ENCODE peak calls at places on chromosomes 13 and 19, in four cellular contexts. P, I, E and F are unnamed samples.
A peak's percentile ranks its signal among the peaks of the same experiment; 100 is the strongest.

GRCh38 chr19:13060233-13060963 is 42.3 kb downstream of the LYL1 start:
- DNase-seq in P (peak; percentile 54), I (peak; percentile 55), E (no peak), F (no peak)

GRCh38 chr13:24511824-24512207 is 762 bp downstream of the PARP4 start:
- DNase-seq in P (no peak), I (no peak), E (no peak), F (no peak)

GRCh38 chr13:61838568-61838967 is 422.9 kb upstream of the PCDH20 start:
- DNase-seq in P (no peak), I (no peak), E (no peak), F (no peak)

GRCh38 chr13:98565726-98566577 is 11.0 kb downstream of the STK24 start:
- DNase-seq in P (peak; percentile 43), I (peak; percentile 88), E (no peak), F (peak; percentile 89)

GRCh38 chr19:11247391-11247790 is 8.0 kb downstream of the ANGPTL8 start:
- DNase-seq in P (peak; percentile 62), I (no peak), E (no peak), F (peak; percentile 90)

GRCh38 chr13:46369506-46370268 is 17.4 kb downstream of the RUBCNL start:
- DNase-seq in P (peak; percentile 89), I (no peak), E (no peak), F (no peak)

GRCh38 chr13:112619730-112620639 is 32.0 kb upstream of the TUBGCP3 start:
- DNase-seq in P (peak; percentile 33), I (no peak), E (no peak), F (peak; percentile 32)

GRCh38 chr13:96020155-96020575 is 33.0 kb downstream of the UGGT2 start:
- DNase-seq in P (peak; percentile 83), I (peak; percentile 55), E (peak; percentile 36), F (no peak)

GRCh38 chr13:47903836-47904235 is 97.2 kb downstream of the SUCLA2 start:
- DNase-seq in P (peak; percentile 36), I (no peak), E (no peak), F (no peak)

GRCh38 chr19:1967087-1967608 is 26.2 kb downstream of the CSNK1G2 start:
- DNase-seq in P (no peak), I (no peak), E (no peak), F (peak; percentile 75)

GRCh38 chr19:3276341-3276799 is 51.9 kb downstream of the CELF5 start:
- DNase-seq in P (no peak), I (peak; percentile 78), E (no peak), F (peak; percentile 79)

GRCh38 chr19:42412661-42413076 is 14.5 kb downstream of the LIPE start:
- DNase-seq in P (no peak), I (no peak), E (no peak), F (no peak)

GRCh38 chr19:16587031-16588023 is 15.1 kb upstream of the SLC35E1 start:
- DNase-seq in P (no peak), I (peak; percentile 39), E (no peak), F (peak; percentile 81)

GRCh38 chr13:28574617-28575142 is 79.8 kb upstream of the FLT1 start:
- DNase-seq in P (peak; percentile 88), I (peak; percentile 65), E (peak; percentile 96), F (no peak)

GRCh38 chr19:10306327-10306726 is 3.3 kb downstream of the ZGLP1 start:
- DNase-seq in P (no peak), I (no peak), E (no peak), F (no peak)

GRCh38 chr13:50511877-50512332 is 331.6 kb downstream of the DLEU7 start:
- DNase-seq in P (no peak), I (peak; percentile 31), E (no peak), F (no peak)

GRCh38 chr13:31786011-31786410 is 46.7 kb downstream of the RXFP2 start:
- DNase-seq in P (peak; percentile 84), I (no peak), E (no peak), F (no peak)

GRCh38 chr19:12261554-12261953 is 33.1 kb downstream of the ZNF44 start:
- DNase-seq in P (no peak), I (no peak), E (no peak), F (no peak)

GRCh38 chr19:35309481-35310279 is 17.7 kb downstream of the MAG start:
- DNase-seq in P (peak; percentile 14), I (no peak), E (no peak), F (peak; percentile 85)

GRCh38 chr19:13600802-13601201 is 94.5 kb upstream of the CACNA1A start:
- DNase-seq in P (no peak), I (no peak), E (no peak), F (no peak)

GRCh38 chr19:35843676-35844481 is 8.4 kb downstream of the NPHS1 start:
- DNase-seq in P (no peak), I (peak; percentile 76), E (no peak), F (no peak)

GRCh38 chr13:100154835-100155463 is 66.1 kb downstream of the PCCA start:
- DNase-seq in P (no peak), I (no peak), E (no peak), F (no peak)

GRCh38 chr13:75279834-75280369 is 202.1 kb downstream of the TBC1D4 start:
- DNase-seq in P (no peak), I (peak; percentile 37), E (no peak), F (no peak)

DNA sequence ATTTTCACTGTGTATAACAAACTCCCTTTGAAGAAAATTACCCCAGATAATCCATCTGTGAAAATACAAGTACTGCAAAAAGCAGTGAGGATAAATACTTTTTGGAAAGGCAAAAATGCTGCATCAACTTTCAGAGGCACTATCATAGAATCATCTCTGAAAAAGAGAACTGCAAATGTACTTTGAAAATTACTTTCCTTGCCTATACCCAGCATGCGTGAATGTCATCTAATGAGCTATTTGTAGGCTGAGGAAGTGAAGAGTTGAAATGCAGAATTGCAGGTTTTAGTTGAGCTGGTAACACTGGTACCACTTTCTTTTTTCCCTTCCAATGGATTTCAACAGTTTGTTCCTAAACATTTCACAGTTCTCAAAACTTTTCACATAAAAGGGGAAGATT is 196.7 kb downstream of the TBC1D4 start:
- DNase-seq in P (no peak), I (no peak), E (no peak), F (no peak)
- H3K4me3 ChIP-seq in P (no peak overlapping the region), I (no peak overlapping the region), E (no peak overlapping the region), F (no peak overlapping the region)

GRCh38 chr13:77916481-77916880 is 2.1 kb downstream of the EDNRB start:
- DNase-seq in P (no peak), I (no peak), E (no peak), F (no peak)
- H3K4me3 ChIP-seq in P (no peak overlapping the region), I (peak overlapping the region; percentile 31), E (no peak overlapping the region), F (peak overlapping the region; percentile 83)

GRCh38 chr19:38867176-38867780 is 10.8 kb downstream of the RINL start:
- DNase-seq in P (no peak), I (no peak), E (no peak), F (no peak)

GRCh38 chr19:38870612-38871011 is 7.5 kb downstream of the RINL start:
- DNase-seq in P (no peak), I (no peak), E (no peak), F (no peak)

GRCh38 chr19:38868551-38868950 is 9.5 kb downstream of the RINL start:
- DNase-seq in P (no peak), I (no peak), E (no peak), F (no peak)

GRCh38 chr19:38869836-38870607 is 8.1 kb downstream of the RINL start:
- DNase-seq in P (peak; percentile 55), I (peak; percentile 86), E (peak; percentile 31), F (peak; percentile 94)

GRCh38 chr19:38869160-38869835 is 8.8 kb downstream of the RINL start:
- DNase-seq in P (no peak), I (peak; percentile 41), E (no peak), F (no peak)
- H3K4me3 ChIP-seq in P (peak overlapping the region; percentile 60), I (peak overlapping the region; percentile 35), E (peak overlapping the region; percentile 48), F (peak overlapping the region; percentile 77)

DNA sequence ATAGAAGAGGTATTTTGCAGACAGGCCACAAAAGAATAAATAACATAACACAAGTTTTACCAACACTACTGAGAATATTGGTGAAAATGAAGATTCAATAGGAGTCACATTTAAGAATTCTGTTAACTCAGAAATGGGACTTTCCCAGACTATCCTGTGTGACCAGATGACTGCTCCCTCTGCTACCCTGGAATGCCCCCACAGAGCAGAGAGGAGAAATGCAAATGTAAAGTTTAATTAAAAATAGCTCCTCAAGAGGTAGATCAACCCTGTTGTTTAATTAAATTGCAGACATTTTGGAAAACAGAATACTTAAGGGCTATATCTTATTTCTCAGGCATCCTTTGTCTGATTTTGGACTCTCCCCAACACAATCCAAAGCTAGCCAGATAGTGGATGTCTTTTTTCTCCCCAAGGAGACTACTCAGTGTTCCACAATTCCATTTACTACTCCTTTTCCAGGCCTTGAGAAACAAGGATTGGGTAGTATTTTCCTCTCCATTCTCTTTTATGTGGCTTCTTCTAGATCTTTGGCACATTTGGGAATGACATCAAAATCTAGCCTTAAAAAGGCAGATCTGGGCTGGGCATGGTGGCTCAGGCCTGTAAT is 104.7 kb upstream of the TSC22D1 start:
- DNase-seq in P (peak; percentile 57), I (no peak), E (no peak), F (no peak)
- H3K4me3 ChIP-seq in P (no peak overlapping the region), I (no peak overlapping the region), E (no peak overlapping the region), F (no peak overlapping the region)

GRCh38 chr19:5990289-5990797 is 12.4 kb upstream of the RANBP3 start:
- DNase-seq in P (no peak), I (no peak), E (no peak), F (no peak)

GRCh38 chr19:5994407-5995165 is 16.6 kb upstream of the RANBP3 start:
- DNase-seq in P (no peak), I (no peak), E (no peak), F (peak; percentile 66)

GRCh38 chr19:5993516-5994406 is 15.8 kb upstream of the RANBP3 start:
- DNase-seq in P (no peak), I (no peak), E (no peak), F (peak; percentile 78)

GRCh38 chr19:5991244-5991838 is 13.4 kb upstream of the RANBP3 start:
- DNase-seq in P (no peak), I (no peak), E (no peak), F (no peak)

DNA sequence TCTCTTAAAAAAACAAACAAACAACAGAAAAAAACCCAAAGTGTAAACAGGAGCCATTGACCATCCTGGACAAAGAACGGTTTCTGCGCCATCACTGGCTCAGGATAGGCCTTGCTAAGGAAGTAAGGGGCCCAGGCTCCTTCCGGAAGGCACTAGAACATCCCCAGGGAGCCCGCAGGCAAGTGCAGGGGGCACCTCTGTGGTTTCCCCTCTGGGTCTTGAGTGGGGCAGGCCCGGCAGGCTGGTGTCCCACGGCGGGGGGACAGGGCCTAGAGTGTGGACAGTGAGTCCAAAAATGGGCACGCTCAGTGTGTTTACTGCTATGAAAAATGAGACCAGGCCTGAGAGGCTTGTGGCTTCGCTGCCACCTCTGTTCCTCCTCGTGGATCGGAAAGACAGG is 14.8 kb upstream of the RANBP3 start:
- DNase-seq in P (no peak), I (no peak), E (no peak), F (peak; percentile 63)
- H3K4me3 ChIP-seq in P (no peak overlapping the region), I (no peak overlapping the region), E (no peak overlapping the region), F (no peak overlapping the region)

DNA sequence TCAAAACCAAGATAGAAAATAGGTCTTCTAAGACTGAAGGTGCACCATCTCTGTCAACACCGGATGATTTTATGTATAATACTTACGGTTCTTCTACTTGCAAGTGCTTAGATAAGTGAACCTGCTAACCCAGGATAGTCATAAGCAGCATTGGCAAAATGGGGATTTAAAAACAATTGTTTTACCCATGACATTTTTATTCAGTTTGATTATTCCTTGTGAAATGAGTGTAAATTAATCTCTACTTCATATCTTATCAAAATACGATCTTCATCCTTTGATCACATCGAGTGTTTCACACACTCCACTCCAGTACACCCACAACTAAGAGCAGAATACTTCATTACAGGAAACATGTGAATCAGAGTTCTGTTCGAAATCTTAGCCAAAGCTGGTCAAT is 23.0 kb upstream of the MTRF1 start:
- DNase-seq in P (no peak), I (no peak), E (no peak), F (no peak)
- H3K4me3 ChIP-seq in P (no peak overlapping the region), I (no peak overlapping the region), E (no peak overlapping the region), F (no peak overlapping the region)